ENCODE peak calls at places on chromosome 12, in five cellular contexts. One of them, this sample, is unnamed.

GRCh38 chr12:104578453-104578852 is 121.7 kb downstream of the CHST11 start:
- DNase-seq in ascending aorta: no peak
- DNase-seq in A673: no peak
- DNase-seq in foreskin fibroblast: peak
- DNase-seq in GM23248: peak
- DNase-seq in this sample: peak

GRCh38 chr12:101863971-101864370 is 13.4 kb upstream of the DRAM1 start:
- DNase-seq in ascending aorta: no peak
- DNase-seq in A673: no peak
- DNase-seq in foreskin fibroblast: peak
- DNase-seq in GM23248: peak
- DNase-seq in this sample: no peak

GRCh38 chr12:82058197-82058596 is 299.0 kb upstream of the PPFIA2 start:
- DNase-seq in ascending aorta: no peak
- DNase-seq in A673: no peak
- DNase-seq in foreskin fibroblast: no peak
- DNase-seq in GM23248: no peak
- DNase-seq in this sample: no peak

GRCh38 chr12:132477009-132477702 is 12.8 kb upstream of the FBRSL1 start:
- DNase-seq in ascending aorta: no peak
- DNase-seq in A673: no peak
- DNase-seq in foreskin fibroblast: no peak
- DNase-seq in GM23248: no peak
- DNase-seq in this sample: no peak

GRCh38 chr12:121996945-121997612 is 24.6 kb upstream of the BCL7A start:
- DNase-seq in ascending aorta: no peak
- DNase-seq in A673: no peak
- DNase-seq in foreskin fibroblast: peak
- DNase-seq in GM23248: peak
- DNase-seq in this sample: no peak

GRCh38 chr12:93043877-93044209 is 114.7 kb upstream of the EEA1 start:
- DNase-seq in ascending aorta: no peak
- DNase-seq in A673: no peak
- DNase-seq in foreskin fibroblast: no peak
- DNase-seq in GM23248: no peak
- DNase-seq in this sample: no peak

GRCh38 chr12:29148958-29149690 is at the start of gene FAR2:
- DNase-seq in ascending aorta: no peak
- DNase-seq in A673: peak
- DNase-seq in foreskin fibroblast: peak
- DNase-seq in GM23248: peak
- DNase-seq in this sample: peak

GRCh38 chr12:76240281-76240680 is 107.9 kb downstream of the BBS10 start:
- DNase-seq in ascending aorta: no peak
- DNase-seq in A673: no peak
- DNase-seq in foreskin fibroblast: no peak
- DNase-seq in GM23248: no peak
- DNase-seq in this sample: no peak

GRCh38 chr12:68416826-68417225 is 84.7 kb upstream of the MDM1 start:
- DNase-seq in ascending aorta: no peak
- DNase-seq in A673: no peak
- DNase-seq in foreskin fibroblast: peak
- DNase-seq in GM23248: peak
- DNase-seq in this sample: no peak

GRCh38 chr12:14836336-14837210 is 6.8 kb downstream of the ART4 start:
- DNase-seq in ascending aorta: no peak
- DNase-seq in A673: peak
- DNase-seq in foreskin fibroblast: peak
- DNase-seq in GM23248: peak
- DNase-seq in this sample: peak

GRCh38 chr12:7060353-7060954 is at the start of gene C1S:
- DNase-seq in ascending aorta: peak
- DNase-seq in A673: peak
- DNase-seq in foreskin fibroblast: peak
- DNase-seq in GM23248: peak
- DNase-seq in this sample: peak

GRCh38 chr12:41795910-41796309 is 348.8 kb downstream of the GXYLT1 start:
- DNase-seq in ascending aorta: no peak
- DNase-seq in A673: peak
- DNase-seq in foreskin fibroblast: no peak
- DNase-seq in GM23248: no peak
- DNase-seq in this sample: no peak

GRCh38 chr12:9244894-9245293 is 36.7 kb upstream of the PZP start:
- DNase-seq in ascending aorta: no peak
- DNase-seq in A673: no peak
- DNase-seq in foreskin fibroblast: no peak
- DNase-seq in GM23248: peak
- DNase-seq in this sample: no peak

GRCh38 chr12:49929581-49929980 is 21.0 kb upstream of the AQP2 start:
- DNase-seq in ascending aorta: peak
- DNase-seq in A673: no peak
- DNase-seq in foreskin fibroblast: no peak
- DNase-seq in GM23248: no peak
- DNase-seq in this sample: no peak

GRCh38 chr12:107801150-107801549 is 26.6 kb downstream of the ASCL4 start:
- DNase-seq in ascending aorta: no peak
- DNase-seq in A673: no peak
- DNase-seq in foreskin fibroblast: no peak
- DNase-seq in GM23248: peak
- DNase-seq in this sample: no peak